ENCODE peak calls at places on chromosomes 11 and 22, in six cellular contexts. One of them, this sample, is unnamed.

GRCh38 chr11:67278135-67278938 is 10.8 kb upstream of the ANKRD13D start:
- DNase-seq in mammary epithelial cell: no peak
- DNase-seq in SK-N-MC: no peak
- DNase-seq in K562: no peak
- DNase-seq in kidney: peak; percentile 74
- DNase-seq in colonic mucosa: no peak
- DNase-seq in this sample: no peak

GRCh38 chr11:130202009-130202817 is 42.6 kb downstream of the ST14 start:
- DNase-seq in K562: no peak
- DNase-seq in colonic mucosa: no peak
- DNase-seq in SK-N-MC: no peak
- DNase-seq in mammary epithelial cell: no peak
- DNase-seq in kidney: peak; percentile 39
- DNase-seq in this sample: no peak

GRCh38 chr11:2259466-2259830 is 10.9 kb downstream of the ASCL2 start:
- DNase-seq in K562: no peak
- DNase-seq in mammary epithelial cell: no peak
- DNase-seq in SK-N-MC: no peak
- DNase-seq in kidney: peak; percentile 77
- DNase-seq in colonic mucosa: peak; percentile 16
- DNase-seq in this sample: peak; percentile 24

GRCh38 chr11:18012314-18012905 is 437 bp downstream of the SERGEF start:
- DNase-seq in mammary epithelial cell: peak; percentile 30
- DNase-seq in K562: peak; percentile 36
- DNase-seq in colonic mucosa: peak; percentile 35
- DNase-seq in kidney: no peak
- DNase-seq in SK-N-MC: no peak
- DNase-seq in this sample: peak; percentile 80

GRCh38 chr11:19714093-19714386 is 1.4 kb downstream of the NAV2 start:
- DNase-seq in mammary epithelial cell: no peak
- DNase-seq in kidney: peak; percentile 74
- DNase-seq in K562: no peak
- DNase-seq in colonic mucosa: no peak
- DNase-seq in SK-N-MC: no peak
- DNase-seq in this sample: no peak

GRCh38 chr11:12167098-12167999 is 57.0 kb downstream of the MICAL2 start:
- DNase-seq in mammary epithelial cell: peak; percentile 98
- DNase-seq in colonic mucosa: peak; percentile 74
- DNase-seq in K562: peak; percentile 74
- DNase-seq in SK-N-MC: no peak
- DNase-seq in kidney: no peak
- DNase-seq in this sample: peak; percentile 53

GRCh38 chr22:36398602-36399472 is 11.1 kb upstream of the MYH9 start:
- DNase-seq in kidney: no peak
- DNase-seq in mammary epithelial cell: peak; percentile 77
- DNase-seq in colonic mucosa: peak; percentile 76
- DNase-seq in K562: no peak
- DNase-seq in SK-N-MC: no peak
- DNase-seq in this sample: no peak

GRCh38 chr11:19027829-19028595 is 32.5 kb downstream of the MRGPRX2 start:
- DNase-seq in SK-N-MC: no peak
- DNase-seq in mammary epithelial cell: peak; percentile 98
- DNase-seq in kidney: no peak
- DNase-seq in colonic mucosa: no peak
- DNase-seq in K562: no peak
- DNase-seq in this sample: no peak

GRCh38 chr11:49405743-49406142 is 197.3 kb upstream of the FOLH1 start:
- DNase-seq in K562: no peak
- DNase-seq in mammary epithelial cell: no peak
- DNase-seq in kidney: peak; percentile 41
- DNase-seq in SK-N-MC: no peak
- DNase-seq in colonic mucosa: no peak
- DNase-seq in this sample: peak; percentile 47

GRCh38 chr11:100855466-100856067 is 168.5 kb downstream of the ARHGAP42 start:
- DNase-seq in kidney: no peak
- DNase-seq in mammary epithelial cell: peak; percentile 36
- DNase-seq in colonic mucosa: no peak
- DNase-seq in K562: peak; percentile 13
- DNase-seq in SK-N-MC: peak; percentile 34
- DNase-seq in this sample: no peak

GRCh38 chr11:119676461-119677020 is 52.5 kb downstream of the NECTIN1 start:
- DNase-seq in mammary epithelial cell: no peak
- DNase-seq in K562: no peak
- DNase-seq in SK-N-MC: no peak
- DNase-seq in kidney: no peak
- DNase-seq in colonic mucosa: no peak
- DNase-seq in this sample: no peak

GRCh38 chr11:76782526-76783293 is 446 bp upstream of the TSKU start:
- DNase-seq in mammary epithelial cell: peak; percentile 92
- DNase-seq in colonic mucosa: peak; percentile 93
- DNase-seq in K562: peak; percentile 92
- DNase-seq in SK-N-MC: peak; percentile 58
- DNase-seq in kidney: peak; percentile 96
- DNase-seq in this sample: peak; percentile 98

GRCh38 chr11:127340438-127340837 is 339.9 kb upstream of the KIRREL3 start:
- DNase-seq in K562: no peak
- DNase-seq in mammary epithelial cell: no peak
- DNase-seq in colonic mucosa: no peak
- DNase-seq in kidney: no peak
- DNase-seq in SK-N-MC: no peak
- DNase-seq in this sample: no peak

GRCh38 chr11:31826530-31827438 is 15.7 kb upstream of the PAX6 start:
- DNase-seq in kidney: no peak
- DNase-seq in SK-N-MC: no peak
- DNase-seq in colonic mucosa: no peak
- DNase-seq in K562: no peak
- DNase-seq in mammary epithelial cell: no peak
- DNase-seq in this sample: peak; percentile 78

GRCh38 chr11:70407814-70408213 is 9.5 kb downstream of the CTTN start:
- DNase-seq in colonic mucosa: no peak
- DNase-seq in mammary epithelial cell: no peak
- DNase-seq in K562: no peak
- DNase-seq in SK-N-MC: no peak
- DNase-seq in kidney: no peak
- DNase-seq in this sample: no peak

GRCh38 chr11:128804481-128804880 is 62.6 kb downstream of the KCNJ1 start:
- DNase-seq in colonic mucosa: no peak
- DNase-seq in K562: no peak
- DNase-seq in SK-N-MC: no peak
- DNase-seq in kidney: no peak
- DNase-seq in mammary epithelial cell: peak; percentile 11
- DNase-seq in this sample: no peak

GRCh38 chr22:38629108-38629507 is 27.1 kb downstream of the FAM227A start:
- DNase-seq in K562: no peak
- DNase-seq in colonic mucosa: no peak
- DNase-seq in SK-N-MC: no peak
- DNase-seq in kidney: no peak
- DNase-seq in mammary epithelial cell: no peak
- DNase-seq in this sample: no peak

GRCh38 chr22:38632528-38632927 is 23.7 kb downstream of the FAM227A start:
- DNase-seq in colonic mucosa: no peak
- DNase-seq in SK-N-MC: no peak
- DNase-seq in kidney: no peak
- DNase-seq in mammary epithelial cell: no peak
- DNase-seq in K562: peak; percentile 21
- DNase-seq in this sample: no peak

GRCh38 chr22:38628444-38628843 is 27.7 kb downstream of the FAM227A start:
- DNase-seq in colonic mucosa: no peak
- DNase-seq in kidney: no peak
- DNase-seq in K562: no peak
- DNase-seq in SK-N-MC: no peak
- DNase-seq in mammary epithelial cell: no peak
- DNase-seq in this sample: peak; percentile 50

DNA sequence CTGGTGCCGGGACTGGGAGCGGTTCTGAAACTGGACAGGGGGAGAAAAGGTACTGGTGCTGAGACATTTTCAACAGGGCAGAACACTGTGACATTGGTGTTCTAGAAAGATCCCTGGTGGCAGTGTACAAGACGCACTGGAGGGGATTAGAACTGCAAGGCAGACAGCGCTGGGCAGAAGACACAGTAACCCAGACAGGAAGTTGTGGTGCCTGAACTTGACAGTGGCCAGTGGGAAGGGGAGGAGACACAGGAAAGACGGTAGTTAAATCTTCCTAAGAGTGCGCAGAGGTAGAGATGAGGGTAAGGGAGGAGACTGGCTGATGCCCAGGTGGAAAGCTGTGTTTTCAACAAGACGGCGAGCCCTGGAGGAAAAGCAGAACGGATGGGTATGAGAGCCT is 24.5 kb downstream of the FAM227A start:
- DNase-seq in kidney: no peak
- DNase-seq in colonic mucosa: no peak
- DNase-seq in mammary epithelial cell: no peak
- DNase-seq in SK-N-MC: no peak
- DNase-seq in K562: no peak
- DNase-seq in this sample: no peak
- H3K36me3 ChIP-seq in kidney: no peaks in the 10 kb centered on the region
- H3K36me3 ChIP-seq in colonic mucosa: no peaks in the 10 kb centered on the region
- H3K36me3 ChIP-seq in mammary epithelial cell: peaks cover 2% of the 10 kb centered on the region
- H3K36me3 ChIP-seq in SK-N-MC: no peaks in the 10 kb centered on the region
- H3K36me3 ChIP-seq in K562: no peaks in the 10 kb centered on the region
- H3K36me3 ChIP-seq in this sample: peaks cover 22% of the 10 kb centered on the region

GRCh38 chr11:60764879-60765278 is 8.2 kb downstream of the MS4A15 start:
- DNase-seq in K562: no peak
- DNase-seq in SK-N-MC: no peak
- DNase-seq in kidney: no peak
- DNase-seq in colonic mucosa: no peak
- DNase-seq in mammary epithelial cell: no peak
- DNase-seq in this sample: no peak

GRCh38 chr11:60762851-60763691 is 6.4 kb downstream of the MS4A15 start:
- DNase-seq in colonic mucosa: no peak
- DNase-seq in SK-N-MC: no peak
- DNase-seq in kidney: no peak
- DNase-seq in mammary epithelial cell: no peak
- DNase-seq in K562: no peak
- DNase-seq in this sample: no peak

GRCh38 chr11:60763692-60764369 is 7.2 kb downstream of the MS4A15 start:
- DNase-seq in SK-N-MC: no peak
- DNase-seq in kidney: no peak
- DNase-seq in K562: no peak
- DNase-seq in colonic mucosa: no peak
- DNase-seq in mammary epithelial cell: no peak
- DNase-seq in this sample: no peak

GRCh38 chr11:60765355-60765754 is 8.7 kb downstream of the MS4A15 start:
- DNase-seq in mammary epithelial cell: no peak
- DNase-seq in SK-N-MC: no peak
- DNase-seq in K562: no peak
- DNase-seq in kidney: no peak
- DNase-seq in colonic mucosa: no peak
- DNase-seq in this sample: no peak

DNA sequence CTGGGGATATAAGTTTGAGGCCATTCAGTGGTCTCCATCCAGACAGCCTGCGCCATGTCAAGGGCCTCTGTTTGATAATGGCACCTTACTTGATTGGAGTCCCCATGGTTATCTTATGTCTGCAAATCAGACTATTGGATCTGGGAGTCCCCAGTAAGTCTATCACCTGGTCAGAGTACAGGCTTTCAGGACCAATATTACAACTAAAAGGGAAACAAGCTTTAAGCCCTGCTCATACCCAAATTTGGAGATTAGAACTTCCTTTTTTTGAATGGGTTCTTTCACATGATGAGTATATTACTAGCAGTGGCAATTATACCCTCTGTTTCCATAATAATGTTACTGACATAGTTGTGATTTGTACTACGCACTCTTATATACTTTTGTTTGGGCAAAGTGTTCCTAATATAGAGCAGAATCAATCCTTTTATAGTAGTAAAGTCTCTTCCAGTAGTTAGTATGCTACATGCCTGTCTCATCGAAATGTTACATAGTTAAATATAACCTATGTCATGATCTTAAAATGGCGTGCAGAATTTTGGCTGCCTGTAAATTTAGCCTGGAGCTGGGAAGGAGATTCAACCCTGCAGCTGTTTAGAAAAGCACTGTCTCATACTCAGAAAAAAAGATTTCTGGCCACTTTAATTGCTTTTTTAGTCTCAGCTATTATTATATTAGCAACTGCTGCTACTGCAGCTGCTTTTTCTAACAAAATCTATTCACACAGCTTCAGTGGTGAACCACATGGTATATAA is 4.9 kb downstream of the MS4A15 start:
- DNase-seq in K562: no peak
- DNase-seq in kidney: no peak
- DNase-seq in SK-N-MC: no peak
- DNase-seq in mammary epithelial cell: no peak
- DNase-seq in colonic mucosa: no peak
- DNase-seq in this sample: no peak
- H3K9ac ChIP-seq in K562: no peak overlapping the region
- H3K9ac ChIP-seq in kidney: no peak overlapping the region
- H3K9ac ChIP-seq in SK-N-MC: no peak overlapping the region
- H3K9ac ChIP-seq in mammary epithelial cell: no peak overlapping the region
- H3K9ac ChIP-seq in colonic mucosa: no peak overlapping the region
- H3K9ac ChIP-seq in this sample: no peak overlapping the region

DNA sequence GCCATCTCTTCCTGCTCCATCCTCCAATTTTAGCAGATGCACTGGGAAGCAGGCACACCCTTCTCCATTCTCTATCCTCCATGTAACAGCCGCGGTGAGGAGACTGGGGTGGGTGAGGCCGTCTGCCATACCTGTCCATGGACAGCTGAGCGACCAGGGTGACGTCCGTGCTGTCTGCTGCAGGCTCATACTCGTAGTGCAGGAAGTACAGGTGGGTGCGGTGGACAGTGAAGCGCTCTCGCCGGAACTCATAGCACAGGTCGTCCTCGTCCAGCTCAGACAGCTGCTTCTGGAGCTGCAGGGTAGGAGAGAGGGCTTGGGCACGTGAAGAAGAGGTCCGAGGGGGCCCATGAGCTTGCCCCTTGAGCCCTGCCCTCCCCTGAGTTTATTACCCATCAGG is 257.8 kb upstream of the SYN3 start:
- DNase-seq in SK-N-MC: no peak
- DNase-seq in kidney: no peak
- DNase-seq in mammary epithelial cell: no peak
- DNase-seq in K562: no peak
- DNase-seq in colonic mucosa: no peak
- DNase-seq in this sample: no peak
- H3K36me3 ChIP-seq in SK-N-MC: no peaks in the 10 kb centered on the region
- H3K36me3 ChIP-seq in kidney: no peaks in the 10 kb centered on the region
- H3K36me3 ChIP-seq in mammary epithelial cell: no peaks in the 10 kb centered on the region
- H3K36me3 ChIP-seq in K562: no peaks in the 10 kb centered on the region
- H3K36me3 ChIP-seq in colonic mucosa: no peaks in the 10 kb centered on the region
- H3K36me3 ChIP-seq in this sample: peaks cover 7% of the 10 kb centered on the region

GRCh38 chr22:44671742-44672141 is 30.3 kb upstream of the PRR5 start:
- DNase-seq in SK-N-MC: no peak
- DNase-seq in mammary epithelial cell: peak; percentile 42
- DNase-seq in kidney: no peak
- DNase-seq in colonic mucosa: no peak
- DNase-seq in K562: no peak
- DNase-seq in this sample: no peak

GRCh38 chr22:44668886-44669724 is 32.9 kb upstream of the PRR5 start:
- DNase-seq in SK-N-MC: no peak
- DNase-seq in colonic mucosa: no peak
- DNase-seq in K562: no peak
- DNase-seq in mammary epithelial cell: no peak
- DNase-seq in kidney: peak; percentile 78
- DNase-seq in this sample: peak; percentile 62

GRCh38 chr22:44669725-44670027 is 32.3 kb upstream of the PRR5 start:
- DNase-seq in kidney: peak; percentile 67
- DNase-seq in mammary epithelial cell: no peak
- DNase-seq in K562: peak; percentile 47
- DNase-seq in colonic mucosa: no peak
- DNase-seq in SK-N-MC: no peak
- DNase-seq in this sample: peak; percentile 76

GRCh38 chr22:44668190-44668885 is 33.7 kb upstream of the PRR5 start:
- DNase-seq in mammary epithelial cell: no peak
- DNase-seq in colonic mucosa: no peak
- DNase-seq in kidney: peak; percentile 78
- DNase-seq in SK-N-MC: no peak
- DNase-seq in K562: peak; percentile 45
- DNase-seq in this sample: peak; percentile 87

GRCh38 chr22:44670220-44670983 is 31.6 kb upstream of the PRR5 start:
- DNase-seq in K562: no peak
- DNase-seq in colonic mucosa: no peak
- DNase-seq in mammary epithelial cell: no peak
- DNase-seq in kidney: peak; percentile 48
- DNase-seq in SK-N-MC: no peak
- DNase-seq in this sample: peak; percentile 49
- H3K9ac ChIP-seq in K562: no peak overlapping the region
- H3K9ac ChIP-seq in colonic mucosa: no peak overlapping the region
- H3K9ac ChIP-seq in mammary epithelial cell: no peak overlapping the region
- H3K9ac ChIP-seq in kidney: no peak overlapping the region
- H3K9ac ChIP-seq in SK-N-MC: no peak overlapping the region
- H3K9ac ChIP-seq in this sample: no peak overlapping the region

This sample was measured in endodermal cell.